ENCODE peak calls at places on chromosomes 5 and 9, in nine cellular contexts. K, U, B, J, O, Q, F, P and W are unnamed samples. For H3K4me1, the result is how much of the 10 kb centered on the place peaks cover.

GRCh38 chr9:122180633-122181032 is 20.9 kb downstream of the MORN5 start:
- DNase-seq in K (peak), U (no peak), B (no peak), J (no peak), O (no peak), Q (no peak), F (no peak), P (no peak), W (no peak)

GRCh38 chr5:112142769-112143270 is 276.3 kb downstream of the EPB41L4A start:
- DNase-seq in K (peak), U (no peak), B (peak), J (no peak), O (no peak), Q (no peak), F (no peak), P (no peak), W (no peak)

GRCh38 chr9:113675475-113675941 is 200.6 kb upstream of the ZNF618 start:
- DNase-seq in K (peak), U (peak), B (peak), J (peak), O (no peak), Q (peak), F (peak), P (no peak), W (no peak)

GRCh38 chr5:10666531-10667305 is 94.3 kb downstream of the DAP start:
- DNase-seq in K (no peak), U (no peak), B (no peak), J (peak), O (no peak), Q (no peak), F (no peak), P (no peak), W (no peak)

GRCh38 chr9:77999231-77999631 is 32.4 kb downstream of the GNAQ start:
- DNase-seq in K (no peak), U (no peak), B (no peak), J (no peak), O (no peak), Q (no peak), F (no peak), P (no peak), W (no peak)

GRCh38 chr9:77752566-77752965 is 104.4 kb upstream of the GNA14 start:
- DNase-seq in K (peak), U (no peak), B (no peak), J (no peak), O (no peak), Q (no peak), F (no peak), P (no peak), W (no peak)

GRCh38 chr5:59275537-59276276 is 617.8 kb downstream of the PDE4D start:
- DNase-seq in K (peak), U (peak), B (peak), J (no peak), O (peak), Q (peak), F (peak), P (no peak), W (peak)

GRCh38 chr9:22813520-22813919 is 366.9 kb downstream of the DMRTA1 start:
- DNase-seq in K (no peak), U (no peak), B (no peak), J (no peak), O (no peak), Q (no peak), F (no peak), P (no peak), W (no peak)

GRCh38 chr5:91101777-91102379 is 281.2 kb downstream of the ARRDC3 start:
- DNase-seq in K (peak), U (peak), B (peak), J (peak), O (peak), Q (peak), F (peak), P (no peak), W (peak)

GRCh38 chr5:151659001-151659754 is 27.5 kb downstream of the SPARC start:
- DNase-seq in K (peak), U (peak), B (peak), J (peak), O (peak), Q (peak), F (peak), P (peak), W (peak)
- TF ChIP-seq POLR2A in K (no peak), U (no peak), B (no peak), J (no peak), O (no peak), Q (no peak), F (no peak), P (no peak), W (no peak)

GRCh38 chr5:7873216-7873615 is 4.3 kb downstream of the MTRR start:
- DNase-seq in K (no peak), U (no peak), B (no peak), J (no peak), O (no peak), Q (no peak), F (peak), P (no peak), W (no peak)
- H3K4me1 ChIP-seq in K (under half), U (under half), B (under half), J (under half), O (under half), Q (under half), F (under half), P (under half), W (under half)

GRCh38 chr9:128704356-128704670 is 2.0 kb downstream of the PKN3 start:
- DNase-seq in K (no peak), U (no peak), B (no peak), J (no peak), O (no peak), Q (no peak), F (no peak), P (no peak), W (no peak)
- TF ChIP-seq POLR2A in K (no peak), U (no peak), B (no peak), J (no peak), O (no peak), Q (no peak), F (no peak), P (no peak), W (no peak)

GRCh38 chr5:13745508-13745907 is 199.0 kb downstream of the DNAH5 start:
- DNase-seq in K (no peak), U (no peak), B (no peak), J (no peak), O (no peak), Q (no peak), F (no peak), P (no peak), W (no peak)

GRCh38 chr5:13739462-13739861 is 205.0 kb downstream of the DNAH5 start:
- DNase-seq in K (no peak), U (no peak), B (no peak), J (no peak), O (no peak), Q (no peak), F (no peak), P (no peak), W (no peak)

GRCh38 chr5:13746026-13746425 is 198.5 kb downstream of the DNAH5 start:
- DNase-seq in K (no peak), U (no peak), B (no peak), J (no peak), O (no peak), Q (no peak), F (no peak), P (no peak), W (no peak)

GRCh38 chr5:13735686-13736085 is 208.8 kb downstream of the DNAH5 start:
- DNase-seq in K (no peak), U (no peak), B (no peak), J (no peak), O (no peak), Q (no peak), F (no peak), P (no peak), W (no peak)

DNA sequence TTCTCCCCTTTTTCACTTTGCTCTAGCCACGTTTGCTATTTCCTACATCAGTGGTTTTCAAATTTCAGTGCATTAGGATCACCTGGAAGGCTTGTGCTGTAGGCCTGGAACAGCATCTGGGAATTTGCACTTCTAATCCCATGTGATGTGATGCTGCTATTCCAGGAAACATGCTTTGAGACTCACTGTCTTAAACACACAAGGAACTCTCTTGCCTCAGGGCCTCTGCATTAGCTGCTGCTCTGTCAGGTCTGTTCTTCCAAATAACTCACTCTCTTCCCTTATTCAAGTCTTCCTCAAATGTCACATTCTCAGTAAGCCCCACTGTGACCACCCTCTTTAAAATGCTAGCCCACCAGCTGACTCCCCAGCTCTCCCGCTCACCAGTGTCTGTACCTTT is 204.0 kb downstream of the DNAH5 start:
- DNase-seq in K (no peak), U (no peak), B (no peak), J (no peak), O (no peak), Q (no peak), F (no peak), P (no peak), W (no peak)
- H3K4me1 ChIP-seq in K (under half), U (under half), B (under half), J (under half), O (under half), Q (under half), F (under half), P (under half), W (under half)

DNA sequence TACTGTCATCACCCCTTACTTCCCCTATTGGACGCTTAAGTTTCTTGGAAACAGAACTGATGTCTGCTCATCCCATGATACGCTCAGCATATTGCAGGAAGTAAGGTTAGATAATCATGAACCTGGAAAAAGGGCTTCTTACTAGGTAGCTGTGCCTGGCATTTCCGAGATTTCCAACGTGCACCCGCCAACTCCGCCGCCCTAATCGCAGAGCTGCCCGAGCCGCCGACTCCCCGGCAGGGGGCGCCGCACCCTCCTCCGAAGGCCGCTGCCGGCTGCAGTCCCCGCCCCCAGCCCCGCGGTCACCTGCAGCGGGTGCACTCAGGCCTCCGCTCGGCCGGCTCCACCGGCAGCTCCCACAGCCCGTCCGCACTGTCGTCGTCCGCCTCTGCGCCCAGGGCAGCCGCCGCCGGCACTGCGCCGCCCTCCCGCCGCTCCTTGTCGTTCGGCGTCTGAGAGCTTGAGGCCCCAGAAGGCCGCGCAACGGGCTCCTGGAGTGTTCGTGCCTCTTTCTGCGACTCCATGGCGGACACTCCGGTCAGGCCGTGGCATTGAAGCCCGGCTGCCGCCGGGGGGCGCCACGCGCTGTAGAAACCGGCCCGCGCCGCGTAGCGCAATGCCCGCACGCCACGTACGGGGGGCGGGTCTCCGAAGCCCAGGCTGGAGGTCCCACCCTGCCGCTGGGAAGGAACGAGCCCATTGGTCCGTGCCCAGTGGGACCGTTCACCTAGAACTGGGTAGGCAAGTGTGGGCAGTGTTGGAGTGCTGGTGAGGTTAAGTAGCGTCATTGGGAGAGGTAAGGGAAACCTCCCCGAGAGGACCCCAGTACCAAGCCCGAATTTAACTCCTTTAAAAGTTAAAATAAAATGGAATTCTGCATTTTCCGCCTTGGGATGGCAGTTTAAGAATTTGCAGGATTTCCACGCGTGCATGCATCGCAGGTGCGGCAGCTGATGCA is at the start of gene DTWD2:
- DNase-seq in K (peak), U (peak), B (peak), J (peak), O (peak), Q (peak), F (peak), P (peak), W (peak)
- TF ChIP-seq POLR2A in K (peak), U (peak), B (peak), J (peak), O (no peak), Q (no peak), F (peak), P (no peak), W (peak)

GRCh38 chr5:154783774-154784460 is 28.7 kb downstream of the LARP1 start:
- DNase-seq in K (peak), U (no peak), B (no peak), J (no peak), O (no peak), Q (no peak), F (no peak), P (no peak), W (no peak)
- H3K4me1 ChIP-seq in K (half or more), U (under half), B (half or more), J (half or more), O (under half), Q (half or more), F (under half), P (half or more), W (under half)

DNA sequence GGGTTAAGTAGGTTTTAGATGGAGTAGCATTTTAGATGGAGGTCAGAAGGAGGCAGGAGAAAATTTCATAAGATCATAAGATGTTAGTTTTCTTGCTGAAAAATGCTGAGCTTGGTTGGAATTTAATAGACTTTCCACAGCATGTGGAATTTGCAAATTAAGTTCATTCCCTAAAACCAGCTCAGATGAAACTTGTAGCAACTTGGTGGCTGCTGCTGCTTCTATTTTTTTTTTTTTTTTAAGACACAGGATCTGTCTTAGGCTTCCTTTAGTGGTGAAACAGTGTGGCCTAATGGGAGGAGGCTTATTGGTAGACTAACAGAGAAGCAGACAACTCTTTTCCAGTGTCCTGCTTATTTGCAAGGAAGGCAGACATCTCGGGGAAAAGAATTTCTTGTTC is 154.5 kb downstream of the AOPEP start:
- DNase-seq in K (no peak), U (no peak), B (no peak), J (no peak), O (no peak), Q (no peak), F (no peak), P (no peak), W (no peak)
- TF ChIP-seq POLR2A in K (no peak), U (no peak), B (no peak), J (no peak), O (no peak), Q (no peak), F (no peak), P (no peak), W (no peak)

DNA sequence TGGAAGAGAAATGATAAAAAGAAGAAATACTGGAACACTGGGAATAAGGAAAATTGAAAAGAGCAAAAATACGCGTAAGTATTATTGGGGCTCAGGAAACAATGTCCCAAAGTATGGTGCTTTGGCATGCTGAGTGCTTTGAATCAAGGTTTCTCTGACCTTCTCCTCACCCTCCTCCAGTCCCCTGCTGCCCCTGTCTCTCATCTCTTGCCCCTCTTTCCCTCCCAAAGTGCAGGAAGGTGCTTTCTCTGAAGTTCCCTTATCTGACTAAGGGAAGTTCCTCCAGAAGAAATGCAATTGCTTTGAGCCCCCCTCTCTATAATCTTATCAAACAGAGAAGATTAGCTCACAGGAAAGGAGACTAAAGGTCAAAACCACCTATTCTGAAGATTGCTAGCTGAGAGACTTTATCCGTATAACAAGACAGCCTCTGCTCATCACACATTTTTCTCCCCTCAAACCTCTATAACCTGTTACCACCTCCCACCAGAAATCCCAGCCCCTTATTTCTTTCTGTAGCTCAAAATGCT is 288.2 kb downstream of the ARL15 start:
- DNase-seq in K (no peak), U (no peak), B (no peak), J (no peak), O (no peak), Q (no peak), F (no peak), P (no peak), W (no peak)
- H3K4me1 ChIP-seq in K (under half), U (under half), B (under half), J (under half), O (under half), Q (under half), F (under half), P (under half), W (under half)

GRCh38 chr9:33919276-33919897 is 102.4 kb downstream of the UBE2R2 start:
- DNase-seq in K (no peak), U (no peak), B (no peak), J (no peak), O (no peak), Q (no peak), F (no peak), P (no peak), W (no peak)

GRCh38 chr9:33913541-33913940 is 96.6 kb downstream of the UBE2R2 start:
- DNase-seq in K (no peak), U (no peak), B (no peak), J (no peak), O (no peak), Q (no peak), F (no peak), P (no peak), W (no peak)

GRCh38 chr9:33914887-33915286 is 97.9 kb downstream of the UBE2R2 start:
- DNase-seq in K (no peak), U (no peak), B (no peak), J (no peak), O (no peak), Q (no peak), F (no peak), P (no peak), W (no peak)

GRCh38 chr9:33921967-33922895 is 105.3 kb downstream of the UBE2R2 start:
- DNase-seq in K (no peak), U (no peak), B (no peak), J (no peak), O (peak), Q (no peak), F (no peak), P (peak), W (no peak)

GRCh38 chr9:33917036-33917435 is 100.1 kb downstream of the UBE2R2 start:
- DNase-seq in K (no peak), U (no peak), B (no peak), J (no peak), O (no peak), Q (no peak), F (no peak), P (no peak), W (no peak)
- TF ChIP-seq POLR2A in K (no peak), U (no peak), B (no peak), J (no peak), O (no peak), Q (no peak), F (no peak), P (no peak), W (no peak)

GRCh38 chr9:92746567-92747458 is 17.8 kb downstream of the BICD2 start:
- DNase-seq in K (no peak), U (peak), B (no peak), J (peak), O (no peak), Q (no peak), F (no peak), P (no peak), W (no peak)
- H3K4me1 ChIP-seq in K (under half), U (under half), B (half or more), J (half or more), O (under half), Q (half or more), F (under half), P (under half), W (under half)